ENCODE peak calls at places on chromosomes 1 and 21, in four cellular contexts. A is caudate nucleus, M is psoas muscle, N is SK-N-SH. D is an unnamed sample.

GRCh38 chr1:182450087-182450486 is at the start of gene RGSL1:
- DNase-seq in A (no peak), M (no peak), N (no peak), D (no peak)

GRCh38 chr1:239657291-239657690 is 270.9 kb downstream of the CHRM3 start:
- DNase-seq in A (no peak), M (no peak), N (no peak), D (no peak)

GRCh38 chr1:23344987-23345472 is 946 bp upstream of the HNRNPR start:
- DNase-seq in A (no peak), M (no peak), N (peak; percentile 55), D (no peak)

GRCh38 chr1:182816863-182817262 is 22.3 kb upstream of the DHX9 start:
- DNase-seq in A (no peak), M (no peak), N (no peak), D (no peak)

GRCh38 chr1:77643456-77643855 is 39.0 kb downstream of the ZZZ3 start:
- DNase-seq in A (no peak), M (no peak), N (no peak), D (no peak)

GRCh38 chr1:190022709-190023108 is 455.0 kb downstream of the BRINP3 start:
- DNase-seq in A (no peak), M (no peak), N (no peak), D (no peak)

GRCh38 chr1:20212099-20212684 is 25.9 kb upstream of the PLA2G2C start:
- DNase-seq in A (no peak), M (no peak), N (no peak), D (no peak)

GRCh38 chr1:156495401-156496140 is 5.0 kb downstream of the MEF2D start:
- DNase-seq in A (no peak), M (peak; percentile 89), N (no peak), D (no peak)

GRCh38 chr1:36085126-36085525 is 1.2 kb downstream of the TEKT2 start:
- DNase-seq in A (no peak), M (no peak), N (no peak), D (no peak)

GRCh38 chr1:169044971-169045370 is 61.5 kb upstream of the ATP1B1 start:
- DNase-seq in A (no peak), M (no peak), N (no peak), D (no peak)

GRCh38 chr1:187626056-187626455 is 797.3 kb downstream of the PLA2G4A start:
- DNase-seq in A (no peak), M (no peak), N (no peak), D (no peak)

GRCh38 chr1:115165776-115166175 is 76.5 kb upstream of the TSPAN2 start:
- DNase-seq in A (no peak), M (no peak), N (no peak), D (no peak)

GRCh38 chr21:29499734-29500343 is 201.1 kb downstream of the BACH1 start:
- DNase-seq in A (no peak), M (no peak), N (peak; percentile 43), D (peak; percentile 28)